ENCODE peak calls at places on chromosomes 3 and 15, in four cellular contexts. Q is neural progenitor cell, K is fibroblast of lung, F is cortex of kidney. X is an unnamed sample.

GRCh38 chr15:36468746-36469145 is 110.7 kb upstream of the CDIN1 start:
- DNase-seq in Q (no peak), K (peak; percentile 97), F (no peak), X (no peak)

GRCh38 chr3:41277790-41278465 is 78.6 kb downstream of the CTNNB1 start:
- DNase-seq in Q (peak; percentile 33), K (no peak), F (no peak), X (no peak)

GRCh38 chr3:20083953-20084352 is 43.7 kb downstream of the KAT2B start:
- DNase-seq in Q (no peak), K (no peak), F (no peak), X (no peak)

GRCh38 chr3:38618343-38618742 is 31.1 kb downstream of the SCN5A start:
- DNase-seq in Q (no peak), K (no peak), F (no peak), X (no peak)

GRCh38 chr3:149902498-149903139 is 68.1 kb downstream of the PFN2 start:
- DNase-seq in Q (no peak), K (no peak), F (no peak), X (no peak)

GRCh38 chr3:12230406-12230805 is 58.5 kb upstream of the PPARG start:
- DNase-seq in Q (no peak), K (no peak), F (no peak), X (no peak)

GRCh38 chr3:129593595-129594339 is 12.7 kb downstream of the PLXND1 start:
- DNase-seq in Q (peak; percentile 52), K (no peak), F (no peak), X (no peak)

GRCh38 chr15:39230205-39230916 is 350.5 kb upstream of the THBS1 start:
- DNase-seq in Q (no peak), K (no peak), F (no peak), X (no peak)

GRCh38 chr3:99704417-99704816 is 66.0 kb downstream of the COL8A1 start:
- DNase-seq in Q (no peak), K (no peak), F (no peak), X (no peak)

GRCh38 chr3:98012974-98013373 is 22.1 kb downstream of the GABRR3 start:
- DNase-seq in Q (no peak), K (no peak), F (no peak), X (no peak)

GRCh38 chr3:38567498-38567897 is 71.4 kb downstream of the EXOG start:
- DNase-seq in Q (no peak), K (no peak), F (no peak), X (no peak)

GRCh38 chr3:69272537-69272936 is 113.4 kb downstream of the FRMD4B start:
- DNase-seq in Q (no peak), K (no peak), F (no peak), X (no peak)

GRCh38 chr3:104556372-104557078 is 810.2 kb upstream of the ALCAM start:
- DNase-seq in Q (peak; percentile 27), K (peak; percentile 44), F (no peak), X (no peak)

GRCh38 chr3:23949784-23950183 is 4.7 kb downstream of the NR1D2 start:
- DNase-seq in Q (no peak), K (no peak), F (no peak), X (no peak)

GRCh38 chr3:53525765-53526761 is 31.7 kb downstream of the CACNA1D start:
- DNase-seq in Q (no peak), K (peak; percentile 12), F (no peak), X (no peak)

GRCh38 chr15:72604794-72605193 is 49.7 kb upstream of the GOLGA6B start:
- DNase-seq in Q (peak; percentile 74), K (no peak), F (no peak), X (peak; percentile 40)

GRCh38 chr3:5565026-5565425 is 377.5 kb downstream of the EDEM1 start:
- DNase-seq in Q (no peak), K (no peak), F (no peak), X (no peak)

GRCh38 chr15:29103825-29104565 is 165.6 kb downstream of the NSMCE3 start:
- DNase-seq in Q (peak; percentile 95), K (peak; percentile 78), F (no peak), X (peak; percentile 83)

GRCh38 chr3:22734207-22734606 is 468.9 kb upstream of the UBE2E2 start:
- DNase-seq in Q (no peak), K (no peak), F (no peak), X (no peak)